ENCODE peak calls at places on chromosomes 5 and 9, in nine cellular contexts. R is AG04449, I is brain microvascular endothelial cell, U is body of pancreas, P is Panc1, F is heart right ventricle, J is IMR-90, Q is psoas muscle, S is fibroblast of pulmonary artery. E is an unnamed sample.

GRCh38 chr5:160930361-160930760 is 78.3 kb upstream of the ATP10B start:
- DNase-seq in R (no peak), I (no peak), U (no peak), P (no peak), F (no peak), J (no peak), Q (no peak), S (no peak), E (peak; percentile 59)

GRCh38 chr5:36156619-36157018 is 4.7 kb downstream of the SKP2 start:
- DNase-seq in R (peak; percentile 77), I (peak; percentile 35), U (no peak), P (no peak), F (no peak), J (peak; percentile 69), Q (no peak), S (peak; percentile 46), E (no peak)

GRCh38 chr9:36825179-36825578 is 208.9 kb downstream of the PAX5 start:
- DNase-seq in R (no peak), I (no peak), U (no peak), P (no peak), F (no peak), J (no peak), Q (no peak), S (no peak), E (no peak)

GRCh38 chr5:82662340-82662739 is 384.2 kb upstream of the RPS23 start:
- DNase-seq in R (no peak), I (peak; percentile 9), U (no peak), P (no peak), F (no peak), J (no peak), Q (no peak), S (peak; percentile 64), E (no peak)

GRCh38 chr5:64612349-64612961 is 77.8 kb upstream of the SHISAL2B start:
- DNase-seq in R (no peak), I (peak; percentile 62), U (peak; percentile 48), P (peak; percentile 33), F (no peak), J (peak; percentile 64), Q (no peak), S (peak; percentile 84), E (peak; percentile 59)

GRCh38 chr9:19488721-19489120 is 79.9 kb downstream of the ACER2 start:
- DNase-seq in R (no peak), I (no peak), U (no peak), P (no peak), F (no peak), J (no peak), Q (no peak), S (no peak), E (no peak)

GRCh38 chr5:101278011-101278687 is 375.1 kb upstream of the ST8SIA4 start:
- DNase-seq in R (no peak), I (no peak), U (no peak), P (peak; percentile 20), F (no peak), J (peak; percentile 0), Q (no peak), S (peak; percentile 0), E (no peak)

GRCh38 chr5:115497200-115497599 is 47.4 kb downstream of the FEM1C start:
- DNase-seq in R (no peak), I (no peak), U (no peak), P (no peak), F (no peak), J (no peak), Q (no peak), S (no peak), E (no peak)

GRCh38 chr9:101246691-101247090 is 138.1 kb downstream of the BAAT start:
- DNase-seq in R (no peak), I (no peak), U (no peak), P (no peak), F (no peak), J (no peak), Q (no peak), S (no peak), E (no peak)

GRCh38 chr5:167953151-167953788 is 338.2 kb upstream of the WWC1 start:
- DNase-seq in R (no peak), I (no peak), U (no peak), P (no peak), F (no peak), J (no peak), Q (no peak), S (no peak), E (peak; percentile 12)

GRCh38 chr9:131050831-131051230 is 41.9 kb downstream of the LAMC3 start:
- DNase-seq in R (no peak), I (no peak), U (no peak), P (no peak), F (no peak), J (no peak), Q (no peak), S (no peak), E (no peak)

GRCh38 chr9:16705121-16705604 is 165.3 kb downstream of the BNC2 start:
- DNase-seq in R (peak; percentile 91), I (peak; percentile 98), U (peak; percentile 56), P (peak; percentile 78), F (peak; percentile 73), J (peak; percentile 97), Q (peak; percentile 90), S (peak; percentile 99), E (peak; percentile 67)

GRCh38 chr9:126290871-126291270 is 35.8 kb upstream of the MVB12B start:
- DNase-seq in R (no peak), I (no peak), U (no peak), P (no peak), F (no peak), J (no peak), Q (no peak), S (no peak), E (no peak)

GRCh38 chr5:172634106-172634899 is 6.8 kb upstream of the NEURL1B start:
- DNase-seq in R (no peak), I (no peak), U (peak; percentile 4), P (no peak), F (no peak), J (no peak), Q (no peak), S (no peak), E (no peak)

GRCh38 chr9:100324594-100325200 is 28.0 kb downstream of the TEX10 start:
- DNase-seq in R (no peak), I (no peak), U (no peak), P (no peak), F (no peak), J (peak; percentile 74), Q (no peak), S (peak; percentile 76), E (no peak)

GRCh38 chr5:136089804-136090203 is 42.8 kb upstream of the SMAD5 start:
- DNase-seq in R (no peak), I (no peak), U (no peak), P (no peak), F (no peak), J (no peak), Q (no peak), S (no peak), E (no peak)

GRCh38 chr9:136729144-136729543 is 13.6 kb downstream of the LCN10 start:
- DNase-seq in R (no peak), I (no peak), U (no peak), P (no peak), F (no peak), J (no peak), Q (peak; percentile 19), S (no peak), E (no peak)
- H3K4me3 ChIP-seq in R (peak overlapping the region; percentile 84), I (peak overlapping the region; percentile 93), U (no peak overlapping the region), P (peak overlapping the region; percentile 92), F (peak overlapping the region; percentile 70), J (peak overlapping the region; percentile 98), Q (peak overlapping the region; percentile 86), S (peak overlapping the region; percentile 98), E (peak overlapping the region; percentile 99)

GRCh38 chr9:91425270-91425669 is 1.6 kb upstream of the NFIL3 start:
- DNase-seq in R (no peak), I (no peak), U (no peak), P (no peak), F (no peak), J (no peak), Q (no peak), S (no peak), E (no peak)
- H3K4me3 ChIP-seq in R (no peak overlapping the region), I (no peak overlapping the region), U (no peak overlapping the region), P (peak overlapping the region; percentile 71), F (no peak overlapping the region), J (no peak overlapping the region), Q (peak overlapping the region; percentile 92), S (peak overlapping the region; percentile 70), E (no peak overlapping the region)

GRCh38 chr9:4489919-4490704 is at the start of gene SLC1A1:
- DNase-seq in R (no peak), I (peak; percentile 31), U (peak; percentile 67), P (no peak), F (peak; percentile 67), J (peak; percentile 21), Q (peak; percentile 58), S (peak; percentile 60), E (peak; percentile 52)
- H3K4me3 ChIP-seq in R (peak within 1 kb of the TSS; percentile 76), I (peak within 1 kb of the TSS; percentile 68), U (peak within 1 kb of the TSS; percentile 95), P (peak within 1 kb of the TSS; percentile 33), F (peak within 1 kb of the TSS; percentile 80), J (peak within 1 kb of the TSS; percentile 90), Q (peak within 1 kb of the TSS; percentile 77), S (peak within 1 kb of the TSS; percentile 68), E (peak within 1 kb of the TSS; percentile 58)

GRCh38 chr9:14104501-14104900 is 209.4 kb downstream of the NFIB start:
- DNase-seq in R (no peak), I (no peak), U (no peak), P (no peak), F (no peak), J (no peak), Q (no peak), S (no peak), E (no peak)

GRCh38 chr9:14099737-14100136 is 214.2 kb downstream of the NFIB start:
- DNase-seq in R (no peak), I (no peak), U (no peak), P (no peak), F (no peak), J (no peak), Q (no peak), S (no peak), E (no peak)

GRCh38 chr9:14107495-14107894 is 206.4 kb downstream of the NFIB start:
- DNase-seq in R (no peak), I (no peak), U (no peak), P (no peak), F (no peak), J (no peak), Q (no peak), S (no peak), E (no peak)

GRCh38 chr9:14106699-14107098 is 207.2 kb downstream of the NFIB start:
- DNase-seq in R (no peak), I (no peak), U (no peak), P (no peak), F (no peak), J (no peak), Q (no peak), S (no peak), E (no peak)

DNA sequence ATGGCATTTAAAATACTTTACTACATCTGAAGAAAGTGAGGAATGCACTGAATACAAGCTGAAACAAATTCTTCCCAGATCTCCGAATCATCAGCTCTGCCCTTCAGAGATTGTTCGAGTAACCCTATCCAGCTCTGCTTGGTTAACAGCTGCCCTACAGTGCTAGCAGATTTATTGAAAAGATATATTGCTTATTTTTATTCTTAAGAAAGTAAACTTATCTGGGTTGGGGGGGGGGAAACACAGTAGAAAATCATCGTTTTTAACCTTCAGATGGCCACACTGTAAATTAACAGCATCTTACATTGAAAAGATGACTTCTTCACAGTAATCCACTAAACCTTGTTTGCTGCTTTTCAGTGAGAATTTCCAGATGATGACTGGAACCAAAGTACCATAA is 210.8 kb downstream of the NFIB start:
- DNase-seq in R (no peak), I (no peak), U (no peak), P (no peak), F (no peak), J (peak; percentile 23), Q (no peak), S (no peak), E (no peak)
- H3K4me3 ChIP-seq in R (no peak overlapping the region), I (no peak overlapping the region), U (no peak overlapping the region), P (no peak overlapping the region), F (no peak overlapping the region), J (no peak overlapping the region), Q (no peak overlapping the region), S (no peak overlapping the region), E (no peak overlapping the region)

E was measured in neuronal stem cell.